ENCODE peak calls at places on chromosomes 1 and 21, in nine cellular contexts. B is NCI-H1436, H is right lobe of liver, O is psoas muscle, J is transverse colon, T is NCI-H1105 treated with DMSO at 0.1 percent for 48 hours, L is endothelial cell, S is esophagus squamous epithelium, N is RPMI8226. P is an unnamed sample.

GRCh38 chr1:65965112-65965511 is 172.4 kb downstream of the PDE4B start:
- DNase-seq in B (no peak), H (no peak), O (no peak), J (no peak), T (no peak), L (no peak), S (no peak), N (no peak), P (no peak)

GRCh38 chr21:14675774-14676530 is 129.8 kb upstream of the SAMSN1 start:
- DNase-seq in B (no peak), H (no peak), O (no peak), J (no peak), T (no peak), L (no peak), S (no peak), N (peak), P (peak)

GRCh38 chr1:229224308-229224707 is 46.6 kb upstream of the RAB4A start:
- DNase-seq in B (no peak), H (no peak), O (no peak), J (no peak), T (no peak), L (no peak), S (no peak), N (no peak), P (no peak)

GRCh38 chr1:178109348-178110143 is 15.6 kb downstream of the RASAL2 start:
- DNase-seq in B (no peak), H (no peak), O (no peak), J (no peak), T (no peak), L (no peak), S (no peak), N (no peak), P (no peak)

GRCh38 chr21:41368361-41369104 is 6.7 kb downstream of the MX2 start:
- DNase-seq in B (no peak), H (no peak), O (no peak), J (no peak), T (no peak), L (no peak), S (no peak), N (no peak), P (no peak)

GRCh38 chr1:179761296-179761695 is 18.2 kb downstream of the FAM163A start:
- DNase-seq in B (no peak), H (no peak), O (no peak), J (no peak), T (no peak), L (no peak), S (no peak), N (no peak), P (no peak)

GRCh38 chr21:44932366-44933181 is 7.3 kb upstream of the SLX9 start:
- DNase-seq in B (no peak), H (peak), O (peak), J (peak), T (peak), L (peak), S (no peak), N (peak), P (no peak)

GRCh38 chr1:6635910-6636760 is 11.5 kb downstream of the THAP3 start:
- DNase-seq in B (no peak), H (no peak), O (no peak), J (no peak), T (no peak), L (no peak), S (no peak), N (no peak), P (no peak)

GRCh38 chr1:154870117-154870571 is at the start of gene KCNN3:
- DNase-seq in B (peak), H (peak), O (peak), J (peak), T (peak), L (peak), S (no peak), N (peak), P (no peak)

GRCh38 chr1:27365372-27366112 is 1.2 kb downstream of the MAP3K6 start:
- DNase-seq in B (peak), H (peak), O (peak), J (peak), T (peak), L (peak), S (peak), N (peak), P (peak)

GRCh38 chr1:35191429-35192055 is 1.4 kb downstream of the SFPQ start:
- DNase-seq in B (no peak), H (no peak), O (no peak), J (no peak), T (no peak), L (no peak), S (no peak), N (no peak), P (peak)

GRCh38 chr1:240293706-240294105 is 202.0 kb downstream of the FMN2 start:
- DNase-seq in B (no peak), H (no peak), O (no peak), J (no peak), T (peak), L (no peak), S (no peak), N (no peak), P (no peak)

GRCh38 chr1:86703696-86704455 is 500 bp upstream of the SH3GLB1 start:
- DNase-seq in B (peak), H (no peak), O (no peak), J (no peak), T (peak), L (no peak), S (no peak), N (no peak), P (no peak)

GRCh38 chr1:214838351-214838750 is 235.4 kb downstream of the CENPF start:
- DNase-seq in B (no peak), H (no peak), O (no peak), J (no peak), T (no peak), L (no peak), S (no peak), N (no peak), P (no peak)

GRCh38 chr1:185674201-185674600 is 60.0 kb upstream of the HMCN1 start:
- DNase-seq in B (no peak), H (no peak), O (no peak), J (no peak), T (no peak), L (no peak), S (no peak), N (no peak), P (no peak)

GRCh38 chr1:3772027-3772714 is 378 bp upstream of the SMIM1 start:
- DNase-seq in B (peak), H (peak), O (peak), J (peak), T (peak), L (peak), S (peak), N (peak), P (no peak)

GRCh38 chr21:28342229-28342810 is 650.4 kb downstream of the LTN1 start:
- DNase-seq in B (no peak), H (no peak), O (no peak), J (no peak), T (no peak), L (no peak), S (no peak), N (no peak), P (no peak)

GRCh38 chr1:87956072-87956471 is 627.4 kb downstream of the LMO4 start:
- DNase-seq in B (no peak), H (no peak), O (peak), J (no peak), T (no peak), L (no peak), S (no peak), N (no peak), P (no peak)

GRCh38 chr1:227390525-227390924 is 72.2 kb upstream of the CDC42BPA start:
- DNase-seq in B (no peak), H (no peak), O (no peak), J (no peak), T (no peak), L (no peak), S (no peak), N (no peak), P (no peak)

GRCh38 chr1:157033357-157033876 is 12.1 kb downstream of the ARHGEF11 start:
- DNase-seq in B (no peak), H (no peak), O (no peak), J (no peak), T (no peak), L (no peak), S (no peak), N (no peak), P (no peak)

GRCh38 chr1:153527023-153527724 is 8.6 kb downstream of the S100A6 start:
- DNase-seq in B (no peak), H (no peak), O (no peak), J (no peak), T (no peak), L (no peak), S (no peak), N (no peak), P (no peak)

GRCh38 chr1:116554924-116555323 is 15.9 kb downstream of the CD58 start:
- DNase-seq in B (no peak), H (no peak), O (no peak), J (no peak), T (no peak), L (no peak), S (no peak), N (no peak), P (no peak)

GRCh38 chr1:26285366-26286063 is 5.6 kb downstream of the SH3BGRL3 start:
- DNase-seq in B (peak), H (peak), O (peak), J (peak), T (no peak), L (peak), S (no peak), N (peak), P (no peak)

GRCh38 chr1:57843760-57844159 is 419.9 kb upstream of the DAB1 start:
- DNase-seq in B (no peak), H (no peak), O (no peak), J (no peak), T (no peak), L (no peak), S (no peak), N (no peak), P (no peak)

GRCh38 chr1:23558140-23558871 is 995 bp downstream of the ID3 start:
- DNase-seq in B (no peak), H (peak), O (peak), J (peak), T (peak), L (peak), S (no peak), N (no peak), P (peak)

GRCh38 chr1:240800291-240800690 is 188.3 kb upstream of the GREM2 start:
- DNase-seq in B (no peak), H (no peak), O (no peak), J (no peak), T (no peak), L (no peak), S (no peak), N (no peak), P (no peak)

GRCh38 chr1:6502000-6502891 is 10.8 kb upstream of the PLEKHG5 start:
- DNase-seq in B (no peak), H (no peak), O (peak), J (no peak), T (no peak), L (no peak), S (no peak), N (no peak), P (no peak)

GRCh38 chr1:167412072-167412471 is 106.3 kb downstream of the CD247 start:
- DNase-seq in B (peak), H (no peak), O (no peak), J (no peak), T (peak), L (no peak), S (no peak), N (no peak), P (no peak)

GRCh38 chr1:154170547-154171221 is 15.8 kb upstream of the NUP210L start:
- DNase-seq in B (no peak), H (no peak), O (no peak), J (no peak), T (no peak), L (no peak), S (no peak), N (no peak), P (no peak)

GRCh38 chr1:116982319-116983004 is 19.1 kb upstream of the CD101 start:
- DNase-seq in B (no peak), H (no peak), O (no peak), J (peak), T (no peak), L (no peak), S (no peak), N (no peak), P (no peak)

GRCh38 chr1:98051065-98051675 is 130.3 kb upstream of the DPYD start:
- DNase-seq in B (peak), H (peak), O (peak), J (peak), T (peak), L (peak), S (no peak), N (peak), P (no peak)

GRCh38 chr21:24367936-24368335 is 1239.3 kb downstream of the MRPL39 start:
- DNase-seq in B (no peak), H (no peak), O (no peak), J (no peak), T (no peak), L (no peak), S (no peak), N (no peak), P (no peak)

GRCh38 chr1:109595540-109595939 is 23.9 kb downstream of the GNAT2 start:
- DNase-seq in B (no peak), H (no peak), O (no peak), J (no peak), T (no peak), L (no peak), S (no peak), N (no peak), P (no peak)

GRCh38 chr1:54239603-54240002 is 39.6 kb downstream of the MRPL37 start:
- DNase-seq in B (no peak), H (no peak), O (no peak), J (no peak), T (no peak), L (no peak), S (no peak), N (no peak), P (no peak)